ENCODE peak calls at places on chromosomes 16 and 17, in ten cellular contexts. G is GM10248, X is GM23248, T is posterior cingulate gyrus, K is activated T-helper 1 cell treated with Interleukin-2 at 50 U/mL for 16 hours, V is neuronal stem cell, S is Caki2, L is HCEC 1CT, H is C1 segment of cervical spinal cord, M is EL. N is an unnamed sample.

GRCh38 chr17:83030432-83030831 is 49.0 kb upstream of the METRNL start:
- DNase-seq in K (no peak), G (no peak), S (no peak), T (peak; percentile 72), X (no peak), H (no peak), L (no peak), V (no peak), M (no peak), N (no peak)

GRCh38 chr16:65154321-65154720 is 32.5 kb upstream of the CDH11 start:
- DNase-seq in S (peak; percentile 4), M (peak; percentile 13), L (no peak), X (peak; percentile 13), K (no peak), V (peak; percentile 75), G (no peak), T (no peak), H (no peak), N (peak; percentile 98)

GRCh38 chr17:46053911-46054534 is 55.0 kb downstream of the STH start:
- DNase-seq in M (peak; percentile 71), G (no peak), V (no peak), L (peak; percentile 42), H (no peak), T (no peak), S (peak; percentile 35), K (no peak), X (peak; percentile 61), N (no peak)

GRCh38 chr16:818132-818531 is 17.6 kb upstream of the GNG13 start:
- DNase-seq in K (no peak), S (no peak), X (no peak), H (no peak), G (no peak), M (no peak), V (no peak), T (no peak), L (no peak), N (no peak)

GRCh38 chr17:7465481-7466275 is 13.8 kb downstream of the ZBTB4 start:
- DNase-seq in T (peak; percentile 76), H (no peak), S (no peak), M (no peak), L (no peak), G (no peak), V (no peak), X (no peak), K (no peak), N (no peak)

GRCh38 chr17:58200024-58200633 is 7.6 kb downstream of the EPX start:
- DNase-seq in M (peak; percentile 64), V (peak; percentile 36), T (no peak), H (no peak), L (peak; percentile 48), K (peak; percentile 24), G (peak; percentile 72), X (peak; percentile 64), S (no peak), N (peak; percentile 81)

GRCh38 chr16:65672960-65673359 is 551.1 kb upstream of the CDH11 start:
- DNase-seq in L (no peak), T (no peak), S (no peak), M (peak; percentile 61), V (no peak), X (peak; percentile 52), H (no peak), G (no peak), K (no peak), N (peak; percentile 89)

GRCh38 chr17:17084317-17084835 is 42.1 kb downstream of the MPRIP start:
- DNase-seq in X (no peak), K (no peak), T (peak; percentile 48), M (no peak), S (no peak), G (no peak), H (no peak), L (no peak), V (no peak), N (no peak)

GRCh38 chr17:49456172-49456965 is 38.7 kb upstream of the NGFR start:
- DNase-seq in L (peak; percentile 16), K (no peak), S (no peak), T (no peak), X (peak; percentile 95), M (peak; percentile 85), H (no peak), V (no peak), G (no peak), N (no peak)

GRCh38 chr17:17810374-17811248 is 26.2 kb downstream of the SREBF1 start:
- DNase-seq in M (no peak), L (no peak), G (no peak), H (no peak), T (peak; percentile 89), X (peak; percentile 54), V (no peak), K (no peak), S (no peak), N (peak; percentile 75)

GRCh38 chr17:57965521-57966160 is 10.4 kb upstream of the CUEDC1 start:
- DNase-seq in G (no peak), M (no peak), H (no peak), K (no peak), X (no peak), T (no peak), V (no peak), L (no peak), S (no peak), N (no peak)

GRCh38 chr16:86653289-86654006 is 75.1 kb downstream of the FOXL1 start:
- DNase-seq in L (no peak), V (no peak), S (no peak), X (peak; percentile 91), K (no peak), H (no peak), M (no peak), T (no peak), G (no peak), N (no peak)

GRCh38 chr16:89183463-89183862 is 11.9 kb downstream of the CDH15 start:
- DNase-seq in T (no peak), L (no peak), G (no peak), V (no peak), H (no peak), M (no peak), S (no peak), X (no peak), K (no peak), N (no peak)

GRCh38 chr17:73749337-73749807 is 105.1 kb upstream of the SDK2 start:
- DNase-seq in S (no peak), X (peak; percentile 34), V (no peak), M (no peak), T (no peak), G (no peak), K (no peak), L (no peak), H (no peak), N (no peak)

GRCh38 chr17:3924421-3925350 is 8.4 kb upstream of the P2RX1 start:
- DNase-seq in V (no peak), G (no peak), K (no peak), S (no peak), X (no peak), H (no peak), L (no peak), T (no peak), M (no peak), N (no peak)

GRCh38 chr16:1532081-1532760 is 1.2 kb upstream of the TMEM204 start:
- DNase-seq in G (no peak), X (peak; percentile 58), L (no peak), S (no peak), K (no peak), H (no peak), M (peak; percentile 21), V (no peak), T (no peak), N (no peak)

GRCh38 chr17:27756467-27757371 is 43.6 kb downstream of the NOS2 start:
- DNase-seq in G (peak; percentile 38), V (peak; percentile 54), S (peak; percentile 12), M (peak; percentile 44), H (no peak), L (no peak), K (no peak), T (peak; percentile 92), X (peak; percentile 42), N (peak; percentile 38)

N was measured in mesendoderm.